ENCODE peak calls at places on chromosomes 11 and 22, in seven cellular contexts. M, C, Y, K, J, S and N are unnamed samples.

GRCh38 chr22:38284042-38284402 is 11.2 kb upstream of the TMEM184B start:
- DNase-seq in M (no peak), C (no peak), Y (peak), K (peak), J (no peak), S (no peak), N (no peak)

GRCh38 chr11:115126515-115127208 is 377.6 kb downstream of the CADM1 start:
- DNase-seq in M (no peak), C (no peak), Y (no peak), K (no peak), J (no peak), S (no peak), N (no peak)

GRCh38 chr11:109130910-109131309 is 291.1 kb upstream of the C11orf87 start:
- DNase-seq in M (no peak), C (no peak), Y (no peak), K (no peak), J (no peak), S (no peak), N (no peak)

GRCh38 chr22:25201557-25202273 is 2.1 kb downstream of the CRYBB3 start:
- DNase-seq in M (no peak), C (no peak), Y (no peak), K (no peak), J (no peak), S (no peak), N (no peak)

GRCh38 chr11:60925685-60926267 is 1.5 kb downstream of the TMEM132A start:
- DNase-seq in M (no peak), C (no peak), Y (no peak), K (peak), J (no peak), S (no peak), N (no peak)

GRCh38 chr11:1701041-1701807 is 4.2 kb downstream of the KRTAP5-6 start:
- DNase-seq in M (no peak), C (no peak), Y (no peak), K (no peak), J (no peak), S (no peak), N (no peak)

GRCh38 chr11:117296881-117297280 is 5.7 kb downstream of the BACE1-AS start:
- DNase-seq in M (no peak), C (no peak), Y (no peak), K (no peak), J (no peak), S (no peak), N (no peak)

GRCh38 chr11:46391578-46392420 is at the start of gene CHRM4:
- DNase-seq in M (no peak), C (no peak), Y (no peak), K (peak), J (peak), S (no peak), N (peak)

GRCh38 chr22:22866381-22867111 is 21.1 kb upstream of the IGLL5 start:
- DNase-seq in M (no peak), C (no peak), Y (no peak), K (no peak), J (no peak), S (no peak), N (no peak)

GRCh38 chr11:64023731-64024710 is 11.7 kb upstream of the FLRT1 start:
- DNase-seq in M (no peak), C (no peak), Y (no peak), K (no peak), J (no peak), S (no peak), N (no peak)

GRCh38 chr11:35621620-35622019 is 3.4 kb downstream of the FJX1 start:
- DNase-seq in M (no peak), C (no peak), Y (no peak), K (peak), J (no peak), S (no peak), N (no peak)

GRCh38 chr11:18329196-18329870 is 7.0 kb downstream of the GTF2H1 start:
- DNase-seq in M (no peak), C (no peak), Y (no peak), K (no peak), J (no peak), S (no peak), N (no peak)

GRCh38 chr11:8384199-8384821 is 120.6 kb upstream of the LMO1 start:
- DNase-seq in M (no peak), C (peak), Y (no peak), K (peak), J (no peak), S (no peak), N (no peak)

GRCh38 chr11:9231848-9232177 is 33.3 kb downstream of the DENND5A start:
- DNase-seq in M (no peak), C (no peak), Y (no peak), K (peak), J (no peak), S (no peak), N (no peak)

GRCh38 chr22:28425211-28425610 is 254.4 kb downstream of the TTC28 start:
- DNase-seq in M (no peak), C (no peak), Y (no peak), K (no peak), J (no peak), S (no peak), N (no peak)

GRCh38 chr11:70519117-70519516 is 120.8 kb downstream of the CTTN start:
- DNase-seq in M (no peak), C (no peak), Y (no peak), K (no peak), J (no peak), S (no peak), N (no peak)

GRCh38 chr11:69483696-69484426 is 2.4 kb downstream of the LINC01488 start:
- DNase-seq in M (no peak), C (no peak), Y (no peak), K (no peak), J (no peak), S (no peak), N (no peak)

GRCh38 chr22:37416806-37417205 is 10.5 kb downstream of the ELFN2 start:
- DNase-seq in M (peak), C (no peak), Y (no peak), K (no peak), J (no peak), S (no peak), N (no peak)

GRCh38 chr11:35714882-35715612 is 52.5 kb downstream of the TRIM44 start:
- DNase-seq in M (no peak), C (no peak), Y (peak), K (peak), J (no peak), S (no peak), N (no peak)

GRCh38 chr11:351411-351810 is 17.9 kb upstream of the B4GALNT4 start:
- DNase-seq in M (no peak), C (no peak), Y (no peak), K (no peak), J (no peak), S (no peak), N (no peak)

GRCh38 chr11:62984451-62984991 is at the start of gene SLC22A6:
- DNase-seq in M (no peak), C (no peak), Y (no peak), K (no peak), J (no peak), S (no peak), N (no peak)

GRCh38 chr11:85431319-85431718 is 195.8 kb downstream of the DLG2 start:
- DNase-seq in M (no peak), C (no peak), Y (no peak), K (no peak), J (no peak), S (no peak), N (no peak)

GRCh38 chr22:17990167-17990566 is 34.2 kb downstream of the MICAL3 start:
- DNase-seq in M (no peak), C (no peak), Y (no peak), K (no peak), J (no peak), S (no peak), N (no peak)

GRCh38 chr11:36354221-36355003 is 58.3 kb downstream of the PRR5L start:
- DNase-seq in M (no peak), C (no peak), Y (no peak), K (peak), J (no peak), S (no peak), N (no peak)